ENCODE peak calls at places on chromosome 20, in seven cellular contexts. B is esophagus muscularis mucosa, A is A549, G is tibial nerve, R is adrenal gland, L is body of pancreas, T is ovary. O is an unnamed sample.
A peak's percentile ranks its signal among the peaks of the same experiment; 100 is the strongest.

GRCh38 chr20:15616626-15617025 is 956.6 kb downstream of the KIF16B start:
- DNase-seq in B (no peak), A (no peak), G (no peak), R (no peak), L (no peak), T (no peak), O (no peak)

GRCh38 chr20:43549416-43550136 is 9.3 kb upstream of the SGK2 start:
- DNase-seq in B (no peak), A (no peak), G (no peak), R (no peak), L (no peak), T (no peak), O (no peak)

GRCh38 chr20:24653306-24653705 is 183.9 kb downstream of the SYNDIG1 start:
- DNase-seq in B (no peak), A (peak; percentile 78), G (no peak), R (no peak), L (no peak), T (no peak), O (no peak)

GRCh38 chr20:23156170-23156841 is 70.2 kb upstream of the CD93 start:
- DNase-seq in B (peak; percentile 92), A (peak; percentile 41), G (peak; percentile 42), R (peak; percentile 64), L (no peak), T (no peak), O (peak; percentile 89)

GRCh38 chr20:23152308-23152892 is 66.3 kb upstream of the CD93 start:
- DNase-seq in B (peak; percentile 92), A (peak; percentile 36), G (peak; percentile 53), R (peak; percentile 85), L (peak; percentile 42), T (no peak), O (peak; percentile 82)

GRCh38 chr20:42714298-42715141 is 475.2 kb downstream of the PTPRT start:
- DNase-seq in B (no peak), A (no peak), G (no peak), R (no peak), L (peak; percentile 38), T (no peak), O (no peak)

GRCh38 chr20:10002871-10003270 is 31.9 kb upstream of the ANKEF1 start:
- DNase-seq in B (no peak), A (no peak), G (no peak), R (no peak), L (no peak), T (no peak), O (no peak)

GRCh38 chr20:36342721-36343120 is 36.6 kb downstream of the DLGAP4 start:
- DNase-seq in B (no peak), A (no peak), G (no peak), R (no peak), L (no peak), T (no peak), O (no peak)

GRCh38 chr20:3785240-3786125 is 1.1 kb downstream of the CENPB start:
- DNase-seq in B (no peak), A (no peak), G (no peak), R (peak; percentile 61), L (peak; percentile 40), T (peak; percentile 49), O (peak; percentile 87)

GRCh38 chr20:1014471-1014870 is 12.4 kb upstream of the RSPO4 start:
- DNase-seq in B (no peak), A (no peak), G (no peak), R (no peak), L (no peak), T (no peak), O (peak; percentile 90)

GRCh38 chr20:61254881-61255589 is 3.0 kb downstream of the CDH4 start:
- DNase-seq in B (no peak), A (no peak), G (no peak), R (no peak), L (no peak), T (no peak), O (no peak)

GRCh38 chr20:61802721-61803311 is 262.9 kb downstream of the TAF4 start:
- DNase-seq in B (no peak), A (no peak), G (no peak), R (no peak), L (no peak), T (no peak), O (no peak)

GRCh38 chr20:1945134-1945618 is 48.7 kb downstream of the PDYN start:
- DNase-seq in B (no peak), A (no peak), G (peak; percentile 80), R (peak; percentile 97), L (peak; percentile 72), T (peak; percentile 33), O (no peak)

GRCh38 chr20:728022-728944 is 40.0 kb downstream of the SLC52A3 start:
- DNase-seq in B (no peak), A (peak; percentile 80), G (no peak), R (peak; percentile 57), L (peak; percentile 46), T (peak; percentile 49), O (no peak)

GRCh38 chr20:19660808-19661378 is 97.2 kb upstream of the RIN2 start:
- DNase-seq in B (no peak), A (no peak), G (no peak), R (no peak), L (no peak), T (no peak), O (no peak)

GRCh38 chr20:38290829-38291581 is 13.0 kb upstream of the BPI start:
- DNase-seq in B (no peak), A (peak; percentile 87), G (no peak), R (no peak), L (no peak), T (no peak), O (no peak)

GRCh38 chr20:43987531-43987930 is 72.9 kb downstream of the TOX2 start:
- DNase-seq in B (no peak), A (no peak), G (no peak), R (no peak), L (no peak), T (no peak), O (no peak)

GRCh38 chr20:313948-314347 is 11.4 kb upstream of the SOX12 start:
- DNase-seq in B (no peak), A (peak; percentile 54), G (no peak), R (no peak), L (no peak), T (no peak), O (no peak)

GRCh38 chr20:10563935-10564492 is 109.8 kb downstream of the JAG1 start:
- DNase-seq in B (no peak), A (no peak), G (no peak), R (no peak), L (no peak), T (no peak), O (no peak)

GRCh38 chr20:48826883-48827771 is 672 bp downstream of the PREX1 start:
- DNase-seq in B (no peak), A (peak; percentile 54), G (no peak), R (peak; percentile 43), L (no peak), T (peak; percentile 27), O (no peak)
- TF ChIP-seq POLR2A in B (no peak), A (no peak), G (no peak), R (no peak), L (no peak), T (no peak), O (no peak)

GRCh38 chr20:58649288-58650180 is 1.5 kb upstream of the STX16 start:
- DNase-seq in B (peak; percentile 91), A (no peak), G (no peak), R (no peak), L (peak; percentile 24), T (peak; percentile 54), O (peak; percentile 72)

GRCh38 chr20:58647814-58648501 is 3.1 kb upstream of the STX16 start:
- DNase-seq in B (peak; percentile 90), A (no peak), G (no peak), R (no peak), L (no peak), T (no peak), O (peak; percentile 22)

GRCh38 chr20:58646703-58647102 is 4.4 kb upstream of the STX16 start:
- DNase-seq in B (no peak), A (no peak), G (no peak), R (no peak), L (no peak), T (no peak), O (peak; percentile 72)

GRCh38 chr20:58645277-58645968 is 5.7 kb upstream of the STX16 start:
- DNase-seq in B (no peak), A (no peak), G (no peak), R (peak; percentile 42), L (no peak), T (no peak), O (peak; percentile 83)

GRCh38 chr20:58647162-58647813 is 3.8 kb upstream of the STX16 start:
- DNase-seq in B (no peak), A (no peak), G (no peak), R (no peak), L (no peak), T (no peak), O (peak; percentile 83)
- TF ChIP-seq CTCF in B (no peak), A (no peak), G (no peak), R (no peak), L (no peak), T (no peak), O (no peak)

GRCh38 chr20:59579404-59580207 is 24.7 kb upstream of the PHACTR3 start:
- DNase-seq in B (no peak), A (no peak), G (no peak), R (no peak), L (no peak), T (no peak), O (no peak)
- TF ChIP-seq POLR2A in B (no peak), A (no peak), G (no peak), R (no peak), L (no peak), T (no peak), O (no peak)

GRCh38 chr20:50646483-50646996 is 44.8 kb downstream of the RIPOR3 start:
- DNase-seq in B (no peak), A (peak; percentile 50), G (peak; percentile 43), R (no peak), L (no peak), T (no peak), O (no peak)
- TF ChIP-seq CTCF in B (no peak), A (peak; percentile 14), G (no peak), R (no peak), L (no peak), T (no peak), O (peak; percentile 43)

GRCh38 chr20:33811763-33812672 is 870 bp downstream of the CHMP4B start:
- DNase-seq in B (no peak), A (peak; percentile 62), G (peak; percentile 68), R (peak; percentile 90), L (peak; percentile 69), T (peak; percentile 66), O (no peak)
- TF ChIP-seq POLR2A in B (no peak), A (no peak), G (no peak), R (peak; percentile 74), L (peak; percentile 38), T (peak; percentile 31), O (no peak)

DNA sequence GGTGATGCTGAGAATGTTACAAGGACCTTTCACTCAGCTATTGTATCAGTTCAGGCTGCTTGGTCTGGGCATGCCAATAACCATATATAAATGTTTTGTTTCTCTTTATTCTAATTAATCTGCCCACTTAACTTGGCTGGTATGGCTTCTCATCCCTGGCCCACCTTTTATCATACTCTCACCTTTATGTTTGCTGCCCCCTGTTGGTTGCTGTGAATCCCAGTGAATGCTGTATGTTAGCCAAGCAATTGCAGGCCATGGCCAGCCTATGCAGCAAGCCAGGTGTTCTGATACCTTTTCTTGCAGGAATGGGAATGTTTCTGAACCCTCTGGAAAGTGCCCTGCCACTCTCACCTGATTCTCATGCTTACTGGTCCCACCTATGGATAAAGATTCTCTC is 54.6 kb downstream of the PCSK2 start:
- DNase-seq in B (no peak), A (peak; percentile 44), G (no peak), R (peak; percentile 29), L (peak; percentile 48), T (no peak), O (no peak)
- TF ChIP-seq CTCF in B (no peak), A (peak; percentile 46), G (no peak), R (peak; percentile 17), L (peak; percentile 37), T (no peak), O (no peak)

GRCh38 chr20:57432874-57433491 is 41.8 kb downstream of the RBM38 start:
- DNase-seq in B (no peak), A (peak; percentile 31), G (no peak), R (no peak), L (peak; percentile 56), T (peak; percentile 53), O (no peak)
- TF ChIP-seq POLR2A in B (no peak), A (no peak), G (no peak), R (no peak), L (no peak), T (no peak), O (no peak)

O was measured in vagina.